ENCODE peak calls at places on chromosome 9, in seven cellular contexts. V, U, T, N, Z, Y and E are unnamed samples.

GRCh38 chr9:37383876-37384715 is 38.4 kb upstream of the GRHPR start:
- DNase-seq in N (no peak), Z (no peak), Y (no peak), V (no peak), U (no peak), T (no peak), E (no peak)

GRCh38 chr9:133490865-133491655 is 12.2 kb upstream of the SLC2A6 start:
- DNase-seq in U (no peak), T (no peak), N (no peak), Y (no peak), V (no peak), Z (no peak), E (no peak)

GRCh38 chr9:112047538-112048066 is 127.5 kb downstream of the SUSD1 start:
- DNase-seq in V (no peak), Y (no peak), U (no peak), Z (no peak), T (no peak), N (no peak), E (no peak)

GRCh38 chr9:15570769-15571168 is 17.9 kb downstream of the CCDC171 start:
- DNase-seq in U (no peak), V (peak; percentile 100), T (no peak), N (no peak), Y (no peak), Z (no peak), E (no peak)

GRCh38 chr9:125341566-125341965 is 79.9 kb downstream of the GAPVD1 start:
- DNase-seq in T (no peak), Y (no peak), U (no peak), V (no peak), N (no peak), Z (no peak), E (no peak)

GRCh38 chr9:94096819-94097577 is 12.7 kb downstream of the PTPDC1 start:
- DNase-seq in Y (no peak), U (no peak), V (no peak), N (no peak), T (no peak), Z (peak; percentile 15), E (no peak)

GRCh38 chr9:69476016-69476415 is 151.0 kb downstream of the ENTREP1 start:
- DNase-seq in T (no peak), U (no peak), Y (no peak), Z (peak; percentile 43), V (no peak), N (no peak), E (no peak)

GRCh38 chr9:16928179-16928945 is 57.9 kb upstream of the BNC2 start:
- DNase-seq in T (no peak), Z (peak; percentile 8), V (no peak), U (no peak), Y (no peak), N (peak; percentile 16), E (no peak)

GRCh38 chr9:38063363-38063707 is 5.7 kb downstream of the SHB start:
- DNase-seq in V (no peak), U (no peak), Z (no peak), T (no peak), Y (no peak), N (no peak), E (peak; percentile 49)

GRCh38 chr9:32264171-32264862 is 120.1 kb upstream of the ACO1 start:
- DNase-seq in N (peak; percentile 76), U (no peak), T (no peak), Z (peak; percentile 64), Y (no peak), V (no peak), E (no peak)

GRCh38 chr9:88574993-88575392 is 40.0 kb downstream of the NXNL2 start:
- DNase-seq in Y (no peak), T (no peak), U (no peak), V (no peak), Z (peak; percentile 47), N (no peak), E (no peak)

GRCh38 chr9:89923961-89924504 is 319.2 kb downstream of the GADD45G start:
- DNase-seq in U (peak; percentile 80), V (no peak), Y (peak; percentile 55), T (no peak), Z (no peak), N (peak; percentile 1), E (no peak)

GRCh38 chr9:108478431-108478837 is 377.4 kb downstream of the ACTL7B start:
- DNase-seq in Z (peak; percentile 80), T (peak; percentile 81), Y (no peak), N (peak; percentile 52), U (no peak), V (no peak), E (no peak)

GRCh38 chr9:29322240-29322639 is 1749.0 kb upstream of the C9orf72 start:
- DNase-seq in V (no peak), T (no peak), N (no peak), Z (no peak), Y (no peak), U (no peak), E (no peak)

GRCh38 chr9:127634021-127634420 is 21.9 kb downstream of the STXBP1 start:
- DNase-seq in Y (no peak), U (no peak), Z (no peak), V (no peak), N (no peak), T (no peak), E (no peak)

GRCh38 chr9:126337690-126338426 is 11.2 kb downstream of the MVB12B start:
- DNase-seq in Z (no peak), N (no peak), T (no peak), V (no peak), U (no peak), Y (peak; percentile 47), E (no peak)

GRCh38 chr9:124228516-124228915 is 29.2 kb upstream of the NEK6 start:
- DNase-seq in Z (no peak), N (no peak), Y (no peak), U (no peak), T (no peak), V (no peak), E (no peak)

GRCh38 chr9:401223-401622 is 186.6 kb downstream of the DOCK8 start:
- DNase-seq in Z (no peak), N (no peak), Y (no peak), U (no peak), T (no peak), V (no peak), E (no peak)

GRCh38 chr9:126549246-126550006 is 64.3 kb upstream of the LMX1B start:
- DNase-seq in N (no peak), Z (no peak), V (no peak), T (no peak), U (no peak), Y (no peak), E (no peak)